ENCODE peak calls at places on chromosomes 12 and 14, in eight cellular contexts. U is Karpas-422, D is HCT116, X is PC-9, R is PC-3, F is OCI-LY7, I is GM23338, G is SK-N-SH. B is an unnamed sample. For H3K9me2 and H3K4me1, the result is how much of the 10 kb centered on the place peaks cover.

GRCh38 chr14:65019944-65020566 is 33.4 kb downstream of the FNTB start:
- DNase-seq in U (peak), D (peak), X (peak), R (peak), F (peak), I (peak), G (peak), B (peak)

GRCh38 chr14:57029620-57030253 is 219.5 kb upstream of the OTX2 start:
- DNase-seq in U (no peak), D (no peak), X (no peak), R (no peak), F (no peak), I (peak), G (no peak), B (no peak)

GRCh38 chr12:7557227-7557626 is 53.6 kb upstream of the CD163 start:
- DNase-seq in U (no peak), D (no peak), X (no peak), R (no peak), F (no peak), I (no peak), G (no peak), B (no peak)

GRCh38 chr14:61183486-61183885 is 97.7 kb downstream of the TMEM30B start:
- DNase-seq in U (no peak), D (no peak), X (no peak), R (no peak), F (no peak), I (no peak), G (no peak), B (peak)

GRCh38 chr14:106507354-106507753 is 981.0 kb downstream of the TMEM121 start:
- DNase-seq in U (no peak), D (no peak), X (no peak), R (no peak), F (no peak), I (no peak), G (no peak), B (no peak)

GRCh38 chr12:47752552-47752951 is 6.1 kb downstream of the RAPGEF3 start:
- DNase-seq in U (no peak), D (no peak), X (peak), R (peak), F (no peak), I (no peak), G (no peak), B (peak)

GRCh38 chr12:27123642-27124041 is 41.3 kb upstream of the C12orf71 start:
- DNase-seq in U (peak), D (no peak), X (no peak), R (peak), F (peak), I (peak), G (peak), B (peak)

GRCh38 chr12:43945983-43946382 is 110.1 kb downstream of the TMEM117 start:
- DNase-seq in U (no peak), D (no peak), X (no peak), R (no peak), F (no peak), I (no peak), G (no peak), B (no peak)

GRCh38 chr14:34018564-34019244 is 67.8 kb upstream of the EGLN3 start:
- DNase-seq in U (peak), D (no peak), X (no peak), R (no peak), F (no peak), I (peak), G (no peak), B (peak)

GRCh38 chr12:110744697-110745264 is 2.1 kb upstream of the PPP1CC start:
- DNase-seq in U (no peak), D (no peak), X (peak), R (peak), F (no peak), I (no peak), G (peak), B (peak)

GRCh38 chr14:81565441-81566290 is 32.0 kb upstream of the SEL1L start:
- DNase-seq in U (peak), D (peak), X (no peak), R (peak), F (peak), I (peak), G (no peak), B (peak)

GRCh38 chr14:50362791-50363733 is 33.6 kb downstream of the CDKL1 start:
- DNase-seq in U (peak), D (no peak), X (no peak), R (no peak), F (peak), I (no peak), G (no peak), B (peak)
- H2AFZ ChIP-seq in U (peak), D (no peak), X (no peak), R (no peak), F (no peak), I (peak), G (peak), B (peak)

GRCh38 chr12:128905003-128905544 is 51.8 kb downstream of the GLT1D1 start:
- DNase-seq in U (no peak), D (no peak), X (no peak), R (no peak), F (no peak), I (no peak), G (no peak), B (no peak)

GRCh38 chr12:128908254-128908653 is 55.0 kb downstream of the GLT1D1 start:
- DNase-seq in U (no peak), D (no peak), X (no peak), R (no peak), F (no peak), I (no peak), G (no peak), B (no peak)

GRCh38 chr12:128906485-128907137 is 53.3 kb downstream of the GLT1D1 start:
- DNase-seq in U (no peak), D (no peak), X (no peak), R (no peak), F (no peak), I (no peak), G (no peak), B (no peak)

GRCh38 chr12:128903231-128903630 is 50.0 kb downstream of the GLT1D1 start:
- DNase-seq in U (no peak), D (no peak), X (no peak), R (no peak), F (no peak), I (no peak), G (no peak), B (no peak)
- H3K9me2 ChIP-seq in U (under half), D (under half), X (under half), R (under half), F (under half), I (under half), G (under half), B (under half)

DNA sequence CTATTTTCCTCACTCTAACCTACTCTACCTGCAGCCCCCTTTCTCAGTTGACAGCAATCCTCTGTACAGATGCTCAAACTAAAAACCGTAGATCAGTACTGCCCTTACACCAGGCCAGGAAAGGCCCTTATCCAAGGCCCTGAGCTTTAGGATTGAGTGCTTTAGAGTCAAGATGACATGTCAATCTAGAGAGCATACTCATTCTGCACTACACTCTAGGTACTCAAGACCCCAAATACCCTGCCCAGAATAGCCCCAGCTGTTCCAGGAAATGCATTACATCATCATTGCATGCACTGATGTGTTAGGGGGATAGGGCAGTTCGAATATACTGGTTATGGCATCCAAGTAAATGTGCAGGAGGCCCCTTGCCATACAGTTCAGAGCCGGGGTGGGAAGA is 3.5 kb upstream of the PHLDA1 start:
- DNase-seq in U (no peak), D (no peak), X (no peak), R (no peak), F (no peak), I (no peak), G (no peak), B (no peak)
- H3K4me1 ChIP-seq in U (half or more), D (under half), X (under half), R (under half), F (under half), I (under half), G (under half), B (under half)

GRCh38 chr12:32921397-32921796 is 24.8 kb upstream of the PKP2 start:
- DNase-seq in U (no peak), D (no peak), X (peak), R (peak), F (no peak), I (no peak), G (no peak), B (peak)

GRCh38 chr12:32917094-32917611 is 20.6 kb upstream of the PKP2 start:
- DNase-seq in U (no peak), D (no peak), X (peak), R (peak), F (no peak), I (no peak), G (no peak), B (peak)

GRCh38 chr12:32922546-32923297 is 26.1 kb upstream of the PKP2 start:
- DNase-seq in U (no peak), D (no peak), X (no peak), R (no peak), F (no peak), I (no peak), G (no peak), B (no peak)

GRCh38 chr12:32920506-32921085 is 24.0 kb upstream of the PKP2 start:
- DNase-seq in U (no peak), D (no peak), X (peak), R (peak), F (no peak), I (peak), G (no peak), B (no peak)

GRCh38 chr12:32918890-32919791 is 22.6 kb upstream of the PKP2 start:
- DNase-seq in U (peak), D (no peak), X (peak), R (peak), F (peak), I (peak), G (peak), B (peak)
- H2AFZ ChIP-seq in U (no peak), D (peak), X (no peak), R (peak), F (no peak), I (peak), G (no peak), B (no peak)

DNA sequence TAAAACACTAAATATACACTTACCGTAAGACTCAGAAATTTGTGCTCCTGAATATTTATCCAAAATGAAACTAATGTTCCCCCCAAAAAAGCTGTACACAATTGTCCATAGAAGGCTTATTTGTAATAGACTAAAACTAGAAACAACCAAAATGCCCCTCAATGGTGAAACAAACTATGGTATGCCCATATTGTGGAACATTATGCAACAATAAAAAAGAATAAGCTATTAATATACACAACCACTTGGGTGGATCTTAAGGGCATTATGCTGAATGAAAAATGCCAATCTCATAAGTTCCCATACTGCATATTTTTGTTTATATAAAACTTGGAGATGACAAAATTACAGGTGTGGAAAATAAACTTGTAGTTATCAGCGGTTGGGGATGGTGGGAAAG is 357.4 kb downstream of the KCNH5 start:
- DNase-seq in U (no peak), D (no peak), X (no peak), R (no peak), F (no peak), I (no peak), G (no peak), B (no peak)
- H3K9me2 ChIP-seq in U (under half), D (under half), X (under half), R (under half), F (under half), I (under half), G (under half), B (under half)

GRCh38 chr14:104927432-104927816 is 2.7 kb downstream of the PLD4 start:
- DNase-seq in U (no peak), D (no peak), X (no peak), R (no peak), F (no peak), I (peak), G (peak), B (no peak)
- H3K4me1 ChIP-seq in U (half or more), D (under half), X (under half), R (under half), F (under half), I (under half), G (under half), B (under half)

DNA sequence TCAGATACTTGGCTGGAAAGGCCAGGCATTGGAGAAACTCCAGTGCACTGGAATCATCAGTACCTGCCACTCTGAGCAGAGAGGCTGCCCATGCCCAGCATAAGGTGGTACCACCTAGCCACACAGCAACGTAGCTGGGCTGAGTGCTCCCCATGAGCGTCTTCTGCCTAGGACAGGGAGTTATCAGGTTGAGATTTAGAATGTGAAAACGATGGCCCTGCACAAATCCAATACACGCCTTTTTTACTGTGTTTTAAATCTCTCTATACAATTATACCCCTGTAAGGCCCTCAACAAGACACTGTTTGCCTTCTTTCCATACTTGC is 66.7 kb upstream of the PTGR2 start:
- DNase-seq in U (no peak), D (no peak), X (no peak), R (no peak), F (no peak), I (no peak), G (no peak), B (no peak)
- H2AFZ ChIP-seq in U (no peak), D (no peak), X (no peak), R (no peak), F (no peak), I (no peak), G (peak), B (no peak)

GRCh38 chr12:42144174-42144423 is 575 bp downstream of the GXYLT1 start:
- DNase-seq in U (no peak), D (no peak), X (no peak), R (no peak), F (no peak), I (no peak), G (no peak), B (no peak)

GRCh38 chr12:42145552-42146215 is 1.0 kb upstream of the GXYLT1 start:
- DNase-seq in U (peak), D (no peak), X (no peak), R (peak), F (no peak), I (peak), G (no peak), B (no peak)

GRCh38 chr12:42143401-42144173 is 1.1 kb downstream of the GXYLT1 start:
- DNase-seq in U (peak), D (no peak), X (peak), R (peak), F (peak), I (no peak), G (peak), B (peak)

GRCh38 chr12:42144424-42145196 is at the start of gene GXYLT1:
- DNase-seq in U (peak), D (peak), X (peak), R (peak), F (peak), I (peak), G (peak), B (peak)

GRCh38 chr12:42145197-42145549 is 499 bp upstream of the GXYLT1 start:
- DNase-seq in U (no peak), D (no peak), X (no peak), R (peak), F (peak), I (peak), G (no peak), B (no peak)
- H3K9me2 ChIP-seq in U (under half), D (under half), X (under half), R (under half), F (under half), I (under half), G (under half), B (under half)

GRCh38 chr12:11685716-11686115 is 36.2 kb downstream of the ETV6 start:
- DNase-seq in U (no peak), D (no peak), X (no peak), R (no peak), F (no peak), I (no peak), G (no peak), B (no peak)

GRCh38 chr12:11684811-11685210 is 35.3 kb downstream of the ETV6 start:
- DNase-seq in U (no peak), D (no peak), X (no peak), R (no peak), F (no peak), I (no peak), G (no peak), B (no peak)

GRCh38 chr12:11684393-11684792 is 34.9 kb downstream of the ETV6 start:
- DNase-seq in U (no peak), D (no peak), X (no peak), R (peak), F (no peak), I (no peak), G (no peak), B (peak)

GRCh38 chr12:11686135-11686534 is 36.7 kb downstream of the ETV6 start:
- DNase-seq in U (no peak), D (no peak), X (no peak), R (no peak), F (no peak), I (no peak), G (no peak), B (no peak)

GRCh38 chr12:11685261-11685660 is 35.8 kb downstream of the ETV6 start:
- DNase-seq in U (no peak), D (no peak), X (no peak), R (no peak), F (no peak), I (no peak), G (no peak), B (no peak)
- H3K4me1 ChIP-seq in U (under half), D (under half), X (under half), R (under half), F (under half), I (under half), G (under half), B (under half)

DNA sequence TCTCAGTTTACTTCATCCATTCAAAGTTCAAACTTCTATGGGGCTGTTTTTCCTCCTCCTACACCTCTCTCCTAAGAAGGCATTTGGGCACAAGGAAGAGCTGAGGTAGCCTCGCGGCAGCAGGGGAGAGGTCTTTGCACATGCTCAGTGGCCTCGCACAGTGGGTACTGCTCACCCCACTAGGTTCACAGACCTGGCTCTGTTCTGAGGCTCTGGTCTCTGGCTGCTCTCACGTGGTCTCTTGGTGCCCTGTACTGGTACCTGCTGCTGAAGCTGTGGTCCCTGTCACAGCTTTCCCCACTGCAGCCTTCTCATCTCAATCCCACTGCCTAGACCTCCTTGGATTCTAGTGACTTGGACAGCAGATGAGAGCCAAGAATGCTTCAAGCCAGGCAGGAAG is 134.7 kb upstream of the CRY1 start:
- DNase-seq in U (no peak), D (no peak), X (no peak), R (no peak), F (no peak), I (no peak), G (no peak), B (no peak)
- H2AFZ ChIP-seq in U (no peak), D (no peak), X (no peak), R (no peak), F (no peak), I (peak), G (no peak), B (no peak)

B was measured in GM23248.